ENCODE peak calls at places on chromosomes 4 and X, in seven cellular contexts. H is HFF-Myc, U is SK-N-SH, M is mesothelial cell of epicardium, X is WTC11, I is psoas muscle, W is stomach. C is an unnamed sample.

GRCh38 chrX:120604359-120604782 is 470 bp downstream of the MCTS1 start:
- DNase-seq in X (no peak), M (no peak), H (peak; percentile 11), W (no peak), U (peak; percentile 55), I (no peak), C (no peak)

GRCh38 chr4:26779674-26780073 is 81.0 kb upstream of the STIM2 start:
- DNase-seq in M (no peak), H (no peak), U (no peak), W (no peak), X (no peak), I (no peak), C (no peak)

GRCh38 chr4:99405433-99406115 is 29.6 kb downstream of the ADH7 start:
- DNase-seq in W (peak; percentile 74), H (no peak), U (peak; percentile 24), M (peak; percentile 80), X (peak; percentile 78), I (peak; percentile 49), C (peak; percentile 77)

GRCh38 chr4:76023381-76023780 is at the start of gene CXCL10:
- DNase-seq in W (no peak), H (no peak), U (no peak), X (no peak), I (no peak), M (no peak), C (no peak)

GRCh38 chrX:8404443-8404842 is 60.2 kb upstream of the VCX3B start:
- DNase-seq in I (no peak), X (no peak), W (peak; percentile 69), U (no peak), H (no peak), M (no peak), C (no peak)

GRCh38 chr4:53113433-53114215 is 251.5 kb downstream of the RASL11B start:
- DNase-seq in U (no peak), I (no peak), M (no peak), X (no peak), W (no peak), H (no peak), C (no peak)

GRCh38 chr4:158020734-158021346 is 152.0 kb downstream of the GASK1B start:
- DNase-seq in W (no peak), H (no peak), U (no peak), M (no peak), I (no peak), X (no peak), C (no peak)

GRCh38 chrX:13506574-13506973 is 62.8 kb upstream of the EGFL6 start:
- DNase-seq in X (peak; percentile 31), H (no peak), U (peak; percentile 62), M (peak; percentile 41), W (peak; percentile 48), I (peak; percentile 33), C (peak; percentile 14)

GRCh38 chr4:176988226-176988625 is 195.5 kb upstream of the VEGFC start:
- DNase-seq in M (no peak), X (no peak), W (no peak), H (peak; percentile 86), I (no peak), U (no peak), C (no peak)

GRCh38 chr4:128275351-128275750 is 12.3 kb downstream of the PGRMC2 start:
- DNase-seq in W (no peak), H (no peak), X (no peak), U (no peak), I (no peak), M (no peak), C (no peak)

GRCh38 chr4:13522282-13523104 is 21.8 kb downstream of the NKX3-2 start:
- DNase-seq in U (peak; percentile 39), X (peak; percentile 65), W (no peak), I (no peak), M (peak; percentile 38), H (no peak), C (no peak)

GRCh38 chrX:136691028-136691809 is 43.3 kb downstream of the CD40LG start:
- DNase-seq in I (no peak), X (no peak), U (no peak), H (no peak), M (no peak), W (no peak), C (no peak)

DNA sequence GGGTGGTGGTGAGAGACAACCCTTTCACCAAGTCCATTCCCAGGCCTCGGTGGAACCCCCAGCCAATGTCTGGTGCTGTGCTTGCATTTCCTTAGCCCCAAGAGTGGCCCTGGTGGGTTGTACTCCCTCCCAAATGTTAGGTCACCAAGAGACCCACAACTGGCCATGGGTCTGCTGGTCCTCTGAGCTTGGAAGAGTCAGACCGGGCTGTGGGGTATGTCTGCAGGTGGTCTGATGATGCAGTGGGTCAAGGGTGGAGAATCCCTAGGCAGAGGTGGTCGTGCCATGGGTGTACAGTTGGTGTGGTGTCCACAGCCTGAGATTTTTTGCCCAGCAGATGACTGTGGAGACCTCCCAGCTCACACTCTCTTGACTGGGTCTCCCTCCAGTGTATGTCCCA is 535.7 kb upstream of the CNKSR2 start:
- DNase-seq in H (no peak), W (no peak), M (no peak), U (no peak), I (no peak), X (no peak), C (no peak)
- TF ChIP-seq CTCF in H (no peak), W (no peak), M (no peak), U (no peak), I (no peak), X (no peak), C (no peak)

GRCh38 chr4:140968371-140968770 is 164.9 kb downstream of the RNF150 start:
- DNase-seq in X (no peak), U (no peak), M (no peak), I (no peak), W (no peak), H (no peak), C (no peak)
- TF ChIP-seq CTCF in X (no peak), U (no peak), M (no peak), I (no peak), W (no peak), H (no peak), C (no peak)

GRCh38 chr4:14878681-14879080 is 123.6 kb upstream of the CPEB2 start:
- DNase-seq in X (no peak), W (no peak), M (no peak), U (no peak), I (no peak), H (no peak), C (no peak)
- TF ChIP-seq CTCF in X (no peak), W (no peak), M (no peak), U (no peak), I (no peak), H (no peak), C (no peak)

GRCh38 chrX:83759872-83760271 is 101.1 kb upstream of the CYLC1 start:
- DNase-seq in U (peak; percentile 2), W (no peak), M (no peak), X (no peak), I (no peak), H (no peak), C (no peak)
- TF ChIP-seq CTCF in U (peak; percentile 69), W (no peak), M (no peak), X (peak; percentile 34), I (peak; percentile 6), H (no peak), C (peak; percentile 29)

GRCh38 chr4:119286377-119287002 is 35.4 kb downstream of the FABP2 start:
- DNase-seq in M (no peak), I (no peak), U (peak; percentile 32), W (no peak), X (no peak), H (no peak), C (peak; percentile 13)

GRCh38 chr4:119290598-119290997 is 31.3 kb downstream of the FABP2 start:
- DNase-seq in H (no peak), W (no peak), X (no peak), M (no peak), I (no peak), U (no peak), C (no peak)

GRCh38 chr4:119281374-119281773 is 40.6 kb downstream of the FABP2 start:
- DNase-seq in X (no peak), H (no peak), U (no peak), M (no peak), I (no peak), W (no peak), C (no peak)

GRCh38 chr4:119289313-119289712 is 32.6 kb downstream of the FABP2 start:
- DNase-seq in M (no peak), U (no peak), X (no peak), I (no peak), H (no peak), W (no peak), C (no peak)

GRCh38 chr4:119284876-119285611 is 36.9 kb downstream of the FABP2 start:
- DNase-seq in I (no peak), X (no peak), H (no peak), U (no peak), M (no peak), W (no peak), C (no peak)
- TF ChIP-seq CTCF in I (no peak), X (no peak), H (no peak), U (peak; percentile 13), M (no peak), W (no peak), C (no peak)